ENCODE peak calls at places on chromosomes 7 and 10, in four cellular contexts. One of them, this sample, is unnamed.

GRCh38 chr7:74284781-74285259 is 4.4 kb upstream of the CLIP2 start:
- DNase-seq in effector memory CD4-positive, alpha-beta T cell: no peak
- DNase-seq in adipocyte: no peak
- DNase-seq in mucosa of descending colon: peak; percentile 83
- DNase-seq in this sample: no peak

GRCh38 chr7:116249969-116250553 is 39.7 kb downstream of the TES start:
- DNase-seq in adipocyte: peak; percentile 35
- DNase-seq in mucosa of descending colon: no peak
- DNase-seq in effector memory CD4-positive, alpha-beta T cell: no peak
- DNase-seq in this sample: no peak

GRCh38 chr7:83913174-83913573 is 264.2 kb upstream of the SEMA3E start:
- DNase-seq in effector memory CD4-positive, alpha-beta T cell: no peak
- DNase-seq in adipocyte: no peak
- DNase-seq in mucosa of descending colon: no peak
- DNase-seq in this sample: no peak

GRCh38 chr7:47361746-47362215 is 220.1 kb downstream of the TNS3 start:
- DNase-seq in mucosa of descending colon: no peak
- DNase-seq in effector memory CD4-positive, alpha-beta T cell: no peak
- DNase-seq in adipocyte: peak; percentile 72
- DNase-seq in this sample: peak; percentile 62

GRCh38 chr10:96565774-96566173 is 21.0 kb downstream of the TM9SF3 start:
- DNase-seq in adipocyte: peak; percentile 60
- DNase-seq in mucosa of descending colon: no peak
- DNase-seq in effector memory CD4-positive, alpha-beta T cell: no peak
- DNase-seq in this sample: no peak

GRCh38 chr10:73159038-73159648 is 8.7 kb downstream of the ECD start:
- DNase-seq in effector memory CD4-positive, alpha-beta T cell: peak; percentile 22
- DNase-seq in mucosa of descending colon: peak; percentile 38
- DNase-seq in adipocyte: peak; percentile 84
- DNase-seq in this sample: no peak

GRCh38 chr7:116227678-116228239 is 17.4 kb downstream of the TES start:
- DNase-seq in adipocyte: peak; percentile 93
- DNase-seq in mucosa of descending colon: no peak
- DNase-seq in effector memory CD4-positive, alpha-beta T cell: no peak
- DNase-seq in this sample: no peak

GRCh38 chr10:69061305-69062161 is 26.4 kb upstream of the SRGN start:
- DNase-seq in adipocyte: peak; percentile 93
- DNase-seq in effector memory CD4-positive, alpha-beta T cell: no peak
- DNase-seq in mucosa of descending colon: peak; percentile 60
- DNase-seq in this sample: peak; percentile 99

GRCh38 chr10:124943301-124944092 is 1.6 kb downstream of the ZRANB1 start:
- DNase-seq in effector memory CD4-positive, alpha-beta T cell: no peak
- DNase-seq in adipocyte: peak; percentile 79
- DNase-seq in mucosa of descending colon: no peak
- DNase-seq in this sample: peak; percentile 21

GRCh38 chr7:80593869-80594587 is 44.4 kb upstream of the CD36 start:
- DNase-seq in effector memory CD4-positive, alpha-beta T cell: no peak
- DNase-seq in mucosa of descending colon: no peak
- DNase-seq in adipocyte: peak; percentile 59
- DNase-seq in this sample: no peak

GRCh38 chr7:78226059-78226658 is 427.6 kb downstream of the PHTF2 start:
- DNase-seq in mucosa of descending colon: peak; percentile 68
- DNase-seq in effector memory CD4-positive, alpha-beta T cell: no peak
- DNase-seq in adipocyte: peak; percentile 31
- DNase-seq in this sample: no peak

GRCh38 chr10:82267465-82267864 is 392.5 kb downstream of the NRG3 start:
- DNase-seq in effector memory CD4-positive, alpha-beta T cell: no peak
- DNase-seq in adipocyte: no peak
- DNase-seq in mucosa of descending colon: no peak
- DNase-seq in this sample: no peak

GRCh38 chr10:47026301-47027107 is 115.3 kb downstream of the PTPN20 start:
- DNase-seq in mucosa of descending colon: no peak
- DNase-seq in effector memory CD4-positive, alpha-beta T cell: no peak
- DNase-seq in adipocyte: no peak
- DNase-seq in this sample: no peak

GRCh38 chr7:55887786-55888185 is 530 bp downstream of the ZNF713 start:
- DNase-seq in mucosa of descending colon: peak; percentile 36
- DNase-seq in adipocyte: no peak
- DNase-seq in effector memory CD4-positive, alpha-beta T cell: no peak
- DNase-seq in this sample: no peak

GRCh38 chr10:35244549-35244948 is 91.8 kb upstream of the CCNY start:
- DNase-seq in effector memory CD4-positive, alpha-beta T cell: no peak
- DNase-seq in adipocyte: no peak
- DNase-seq in mucosa of descending colon: no peak
- DNase-seq in this sample: no peak

GRCh38 chr7:23696916-23697441 is 13.0 kb upstream of the STK31 start:
- DNase-seq in adipocyte: peak; percentile 46
- DNase-seq in effector memory CD4-positive, alpha-beta T cell: peak; percentile 10
- DNase-seq in mucosa of descending colon: no peak
- DNase-seq in this sample: no peak

GRCh38 chr7:80918909-80919721 is at the start of gene SEMA3C:
- DNase-seq in effector memory CD4-positive, alpha-beta T cell: no peak
- DNase-seq in adipocyte: peak; percentile 98
- DNase-seq in mucosa of descending colon: peak; percentile 95
- DNase-seq in this sample: peak; percentile 71

GRCh38 chr10:93837783-93838677 is 55.7 kb upstream of the SLC35G1 start:
- DNase-seq in effector memory CD4-positive, alpha-beta T cell: no peak
- DNase-seq in adipocyte: peak; percentile 28
- DNase-seq in mucosa of descending colon: no peak
- DNase-seq in this sample: no peak

GRCh38 chr10:12720217-12720981 is 281.1 kb downstream of the CCDC3 start:
- DNase-seq in mucosa of descending colon: peak; percentile 85
- DNase-seq in effector memory CD4-positive, alpha-beta T cell: no peak
- DNase-seq in adipocyte: peak; percentile 95
- DNase-seq in this sample: peak; percentile 94

GRCh38 chr10:82674036-82674435 is 799.0 kb downstream of the NRG3 start:
- DNase-seq in effector memory CD4-positive, alpha-beta T cell: no peak
- DNase-seq in mucosa of descending colon: no peak
- DNase-seq in adipocyte: no peak
- DNase-seq in this sample: no peak

GRCh38 chr7:140059288-140060242 is 3.2 kb downstream of the PARP12 start:
- DNase-seq in adipocyte: peak; percentile 79
- DNase-seq in effector memory CD4-positive, alpha-beta T cell: peak; percentile 30
- DNase-seq in mucosa of descending colon: peak; percentile 79
- DNase-seq in this sample: peak; percentile 73

GRCh38 chr10:68861253-68861652 is 33.9 kb downstream of the STOX1 start:
- DNase-seq in effector memory CD4-positive, alpha-beta T cell: no peak
- DNase-seq in adipocyte: no peak
- DNase-seq in mucosa of descending colon: no peak
- DNase-seq in this sample: no peak

GRCh38 chr10:119325131-119325530 is 117.8 kb downstream of the GRK5 start:
- DNase-seq in mucosa of descending colon: no peak
- DNase-seq in adipocyte: no peak
- DNase-seq in effector memory CD4-positive, alpha-beta T cell: no peak
- DNase-seq in this sample: no peak

GRCh38 chr10:89789188-89789587 is 87.8 kb downstream of the KIF20B start:
- DNase-seq in mucosa of descending colon: no peak
- DNase-seq in adipocyte: no peak
- DNase-seq in effector memory CD4-positive, alpha-beta T cell: no peak
- DNase-seq in this sample: no peak

GRCh38 chr7:52088008-52088787 is 771.6 kb upstream of the COBL start:
- DNase-seq in mucosa of descending colon: no peak
- DNase-seq in adipocyte: no peak
- DNase-seq in effector memory CD4-positive, alpha-beta T cell: no peak
- DNase-seq in this sample: no peak

GRCh38 chr7:143505845-143506244 is 28.2 kb downstream of the TAS2R41 start:
- DNase-seq in effector memory CD4-positive, alpha-beta T cell: no peak
- DNase-seq in adipocyte: no peak
- DNase-seq in mucosa of descending colon: no peak
- DNase-seq in this sample: no peak

GRCh38 chr10:70849582-70850016 is 33.9 kb downstream of the SGPL1 start:
- DNase-seq in effector memory CD4-positive, alpha-beta T cell: no peak
- DNase-seq in adipocyte: peak; percentile 82
- DNase-seq in mucosa of descending colon: no peak
- DNase-seq in this sample: peak; percentile 29

GRCh38 chr10:11160982-11161554 is 143.4 kb downstream of the CELF2 start:
- DNase-seq in mucosa of descending colon: no peak
- DNase-seq in effector memory CD4-positive, alpha-beta T cell: no peak
- DNase-seq in adipocyte: no peak
- DNase-seq in this sample: no peak

DNA sequence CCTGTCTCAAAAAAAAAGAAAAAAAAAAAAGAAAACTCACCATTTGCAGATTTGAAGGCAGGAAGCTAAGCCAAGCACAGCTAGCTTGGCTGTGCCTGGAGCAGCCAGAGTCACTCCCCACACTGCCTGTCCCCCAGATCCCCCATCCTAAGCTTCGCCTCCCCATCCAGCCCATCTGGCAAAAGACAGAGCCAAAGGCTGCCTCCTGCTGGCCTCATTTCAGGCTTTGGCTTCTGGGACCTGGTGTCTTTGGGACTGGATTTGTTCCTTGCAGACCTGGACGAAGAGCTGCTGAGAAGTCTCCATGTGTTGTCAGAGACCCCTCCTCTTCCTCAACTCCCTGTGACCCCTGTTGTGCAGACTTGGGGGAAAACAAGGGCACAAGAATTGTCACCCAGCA is 8.1 kb downstream of the ASL start:
- DNase-seq in adipocyte: no peak
- DNase-seq in mucosa of descending colon: no peak
- DNase-seq in effector memory CD4-positive, alpha-beta T cell: no peak
- DNase-seq in this sample: no peak
- H3K36me3 ChIP-seq in adipocyte: peaks cover 27% of the 10 kb centered on the region
- H3K36me3 ChIP-seq in mucosa of descending colon: no peaks in the 10 kb centered on the region
- H3K36me3 ChIP-seq in effector memory CD4-positive, alpha-beta T cell: no peaks in the 10 kb centered on the region
- H3K36me3 ChIP-seq in this sample: no peaks in the 10 kb centered on the region

GRCh38 chr7:98945852-98946251 is 67.5 kb downstream of the TRRAP start:
- DNase-seq in mucosa of descending colon: no peak
- DNase-seq in adipocyte: no peak
- DNase-seq in effector memory CD4-positive, alpha-beta T cell: no peak
- DNase-seq in this sample: no peak

GRCh38 chr7:98949336-98950044 is 71.2 kb downstream of the TRRAP start:
- DNase-seq in adipocyte: no peak
- DNase-seq in effector memory CD4-positive, alpha-beta T cell: no peak
- DNase-seq in mucosa of descending colon: no peak
- DNase-seq in this sample: no peak

GRCh38 chr7:98944386-98944785 is 66.1 kb downstream of the TRRAP start:
- DNase-seq in mucosa of descending colon: no peak
- DNase-seq in effector memory CD4-positive, alpha-beta T cell: no peak
- DNase-seq in adipocyte: no peak
- DNase-seq in this sample: no peak

GRCh38 chr7:98943336-98943735 is 65.0 kb downstream of the TRRAP start:
- DNase-seq in effector memory CD4-positive, alpha-beta T cell: no peak
- DNase-seq in mucosa of descending colon: no peak
- DNase-seq in adipocyte: no peak
- DNase-seq in this sample: no peak

GRCh38 chr7:98946389-98946788 is 68.1 kb downstream of the TRRAP start:
- DNase-seq in adipocyte: no peak
- DNase-seq in mucosa of descending colon: no peak
- DNase-seq in effector memory CD4-positive, alpha-beta T cell: no peak
- DNase-seq in this sample: no peak
- H3K36me3 ChIP-seq in adipocyte: peaks cover 78% of the 10 kb centered on the region
- H3K36me3 ChIP-seq in mucosa of descending colon: peaks cover 18% of the 10 kb centered on the region
- H3K36me3 ChIP-seq in effector memory CD4-positive, alpha-beta T cell: peaks cover 94% of the 10 kb centered on the region
- H3K36me3 ChIP-seq in this sample: peaks cover 6% of the 10 kb centered on the region

DNA sequence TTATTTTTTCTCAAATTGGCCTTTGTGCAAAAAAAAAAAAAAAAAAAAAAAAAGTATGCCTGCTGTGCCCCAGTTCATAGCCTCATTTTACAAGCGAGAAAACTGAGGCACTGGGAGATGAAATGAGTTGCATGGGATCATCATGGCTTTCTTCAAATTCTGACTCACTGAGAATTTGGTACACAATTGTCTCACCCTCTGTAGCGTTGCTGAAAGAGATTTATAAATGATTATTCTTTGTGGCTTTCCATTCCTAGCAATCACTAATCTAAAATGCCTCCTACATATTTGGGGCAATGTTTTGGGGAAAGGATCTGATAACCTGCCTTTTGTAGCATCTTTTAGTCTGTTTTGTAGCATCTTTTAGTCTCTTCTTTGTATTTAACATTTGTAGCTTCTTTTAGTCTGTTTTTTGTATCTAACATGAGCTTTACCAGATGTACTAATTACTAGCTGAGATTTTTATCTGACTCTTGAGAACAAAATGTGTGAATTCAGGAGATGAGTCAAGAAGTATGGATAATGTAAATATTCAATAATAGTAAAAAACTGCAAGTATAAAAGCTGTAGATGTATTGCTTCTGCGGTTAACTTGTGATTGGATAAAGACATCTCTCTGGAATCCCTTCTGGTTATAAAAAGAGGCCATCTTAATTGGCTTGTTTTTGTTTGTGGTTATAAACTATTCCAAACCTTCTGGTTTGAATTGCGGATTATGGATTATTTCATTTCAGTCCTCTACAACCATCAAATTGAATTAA is 161.4 kb downstream of the ARID5B start:
- DNase-seq in effector memory CD4-positive, alpha-beta T cell: no peak
- DNase-seq in mucosa of descending colon: no peak
- DNase-seq in adipocyte: peak; percentile 79
- DNase-seq in this sample: no peak
- H3K36me3 ChIP-seq in effector memory CD4-positive, alpha-beta T cell: peaks cover 29% of the 10 kb centered on the region
- H3K36me3 ChIP-seq in mucosa of descending colon: no peaks in the 10 kb centered on the region
- H3K36me3 ChIP-seq in adipocyte: peaks cover 93% of the 10 kb centered on the region
- H3K36me3 ChIP-seq in this sample: peaks cover 6% of the 10 kb centered on the region

GRCh38 chr10:75226656-75227055 is 9.1 kb downstream of the COMTD1 start:
- DNase-seq in adipocyte: no peak
- DNase-seq in effector memory CD4-positive, alpha-beta T cell: no peak
- DNase-seq in mucosa of descending colon: no peak
- DNase-seq in this sample: no peak

GRCh38 chr10:75228278-75228677 is 7.5 kb downstream of the COMTD1 start:
- DNase-seq in effector memory CD4-positive, alpha-beta T cell: no peak
- DNase-seq in mucosa of descending colon: no peak
- DNase-seq in adipocyte: no peak
- DNase-seq in this sample: no peak

GRCh38 chr10:75229961-75230360 is 5.8 kb downstream of the COMTD1 start:
- DNase-seq in adipocyte: peak; percentile 52
- DNase-seq in effector memory CD4-positive, alpha-beta T cell: no peak
- DNase-seq in mucosa of descending colon: no peak
- DNase-seq in this sample: no peak

GRCh38 chr10:75230600-75231038 is 5.1 kb downstream of the COMTD1 start:
- DNase-seq in mucosa of descending colon: peak; percentile 93
- DNase-seq in adipocyte: peak; percentile 97
- DNase-seq in effector memory CD4-positive, alpha-beta T cell: peak; percentile 87
- DNase-seq in this sample: no peak

DNA sequence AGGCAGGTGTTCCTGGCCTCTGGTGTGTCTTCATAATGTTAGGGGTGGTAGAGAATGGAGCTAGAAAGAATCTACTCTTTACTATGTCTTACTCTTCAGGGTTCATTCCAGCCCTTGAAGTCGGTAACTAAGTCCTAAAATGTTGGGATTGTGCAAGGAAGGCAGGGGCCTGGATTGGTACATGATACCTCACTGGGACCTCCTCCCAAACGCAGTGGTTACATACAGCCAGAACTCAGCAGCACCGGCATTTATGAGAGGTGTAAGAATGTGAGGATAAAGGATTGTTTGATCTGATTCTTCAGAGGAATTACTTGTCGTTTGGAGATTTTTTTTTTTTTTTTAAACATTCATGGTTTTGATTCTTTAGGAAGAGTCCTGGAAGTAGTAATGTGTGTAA is 6.9 kb downstream of the COMTD1 start:
- DNase-seq in adipocyte: peak; percentile 43
- DNase-seq in effector memory CD4-positive, alpha-beta T cell: no peak
- DNase-seq in mucosa of descending colon: no peak
- DNase-seq in this sample: no peak
- H3K36me3 ChIP-seq in adipocyte: peaks cover 75% of the 10 kb centered on the region
- H3K36me3 ChIP-seq in effector memory CD4-positive, alpha-beta T cell: peaks cover 49% of the 10 kb centered on the region
- H3K36me3 ChIP-seq in mucosa of descending colon: no peaks in the 10 kb centered on the region
- H3K36me3 ChIP-seq in this sample: peaks cover 3% of the 10 kb centered on the region

This sample was measured in kidney epithelial cell.